ENCODE peak calls at places on chromosomes 11 and 22, in ten cellular contexts. U, K, M, Z, Y, E, J, C, I and N are unnamed samples. For H3K27me3, the result is how much of the 10 kb centered on the place peaks cover.

GRCh38 chr11:95095858-95096587 is 6.4 kb downstream of the ENDOD1 start:
- DNase-seq in E (no peak), C (no peak), Z (peak), M (no peak), U (peak), I (no peak), K (no peak), J (no peak), Y (no peak), N (no peak)

GRCh38 chr11:23903044-23903704 is 593.7 kb upstream of the LUZP2 start:
- DNase-seq in U (peak), E (no peak), J (no peak), M (no peak), C (no peak), Z (peak), K (no peak), Y (peak), I (peak), N (no peak)

GRCh38 chr11:6608726-6609501 is 3.1 kb downstream of the TAF10 start:
- DNase-seq in J (no peak), Y (no peak), U (no peak), E (no peak), M (no peak), I (no peak), K (no peak), C (no peak), Z (no peak), N (no peak)

GRCh38 chr22:44845796-44846720 is 93.7 kb downstream of the ARHGAP8 start:
- DNase-seq in M (no peak), U (no peak), Y (no peak), C (no peak), J (no peak), K (no peak), Z (no peak), I (no peak), E (no peak), N (no peak)

GRCh38 chr11:79329561-79329960 is 111.3 kb downstream of the TENM4 start:
- DNase-seq in K (no peak), I (no peak), U (no peak), J (no peak), E (no peak), Y (no peak), M (no peak), Z (no peak), C (no peak), N (no peak)

GRCh38 chr11:69293087-69293486 is 868 bp upstream of the MYEOV start:
- DNase-seq in I (no peak), Z (no peak), C (no peak), E (no peak), Y (no peak), M (no peak), J (no peak), K (peak), U (no peak), N (peak)

GRCh38 chr22:49404020-49404419 is 423.7 kb downstream of the BRD1 start:
- DNase-seq in K (no peak), Z (no peak), U (no peak), E (no peak), M (no peak), I (no peak), C (no peak), Y (no peak), J (no peak), N (no peak)

GRCh38 chr11:22577854-22578253 is 47.8 kb downstream of the FANCF start:
- DNase-seq in Z (no peak), J (no peak), Y (no peak), K (no peak), M (no peak), C (no peak), U (no peak), I (no peak), E (no peak), N (no peak)

GRCh38 chr11:8719260-8720190 is 36.9 kb downstream of the RPL27A start:
- DNase-seq in Y (no peak), J (peak), E (no peak), Z (peak), K (no peak), C (peak), M (peak), I (peak), U (peak), N (peak)

GRCh38 chr11:95512682-95513081 is 276.9 kb downstream of the FAM76B start:
- DNase-seq in I (peak), M (peak), C (peak), K (no peak), U (peak), Y (peak), E (no peak), J (peak), Z (peak), N (peak)

GRCh38 chr22:31952094-31952401 is 7.7 kb downstream of the YWHAH start:
- DNase-seq in I (no peak), M (no peak), C (no peak), J (no peak), U (no peak), Y (no peak), E (no peak), Z (no peak), K (no peak), N (no peak)

GRCh38 chr11:76686261-76687079 is 15.9 kb upstream of the LRRC32 start:
- DNase-seq in J (no peak), K (no peak), U (no peak), I (no peak), C (no peak), E (no peak), Z (no peak), Y (no peak), M (no peak), N (no peak)

GRCh38 chr22:24140357-24140756 is 40.9 kb upstream of the SUSD2 start:
- DNase-seq in K (no peak), C (no peak), I (no peak), J (no peak), U (no peak), Y (no peak), E (no peak), M (peak), Z (peak), N (no peak)

GRCh38 chr11:120746836-120747609 is 235.5 kb downstream of the GRIK4 start:
- DNase-seq in M (no peak), Z (no peak), I (no peak), K (no peak), J (no peak), E (no peak), C (no peak), U (peak), Y (no peak), N (no peak)

GRCh38 chr22:34776827-34777226 is 289.1 kb upstream of the ISX start:
- DNase-seq in E (no peak), K (no peak), Y (no peak), M (no peak), C (no peak), J (no peak), I (no peak), Z (no peak), U (peak), N (no peak)

GRCh38 chr22:46462726-46463371 is 74.6 kb downstream of the CELSR1 start:
- DNase-seq in I (peak), U (peak), J (no peak), M (no peak), C (peak), Y (no peak), K (no peak), E (no peak), Z (peak), N (no peak)

GRCh38 chr11:100629671-100630070 is 57.4 kb upstream of the ARHGAP42 start:
- DNase-seq in C (no peak), Z (no peak), U (peak), J (no peak), Y (no peak), I (no peak), E (no peak), K (no peak), M (no peak), N (no peak)

GRCh38 chr11:62340269-62340901 is 3.1 kb downstream of the ASRGL1 start:
- DNase-seq in Z (peak), K (peak), I (peak), Y (peak), M (peak), J (peak), C (peak), U (peak), E (peak), N (peak)

GRCh38 chr11:86804871-86805415 is 4.6 kb downstream of the PRSS23 start:
- DNase-seq in I (no peak), K (no peak), C (no peak), Y (no peak), Z (no peak), U (no peak), J (no peak), M (no peak), E (no peak), N (no peak)

GRCh38 chr22:29343313-29343805 is 27.9 kb upstream of the RASL10A start:
- DNase-seq in E (peak), J (no peak), M (peak), Z (peak), K (no peak), C (no peak), Y (no peak), U (no peak), I (no peak), N (peak)

GRCh38 chr22:16936625-16937024 is 71.4 kb downstream of the GAB4 start:
- DNase-seq in Y (no peak), K (no peak), M (no peak), U (no peak), J (no peak), I (no peak), E (no peak), C (no peak), Z (no peak), N (no peak)

GRCh38 chr11:72736452-72737069 is 15.6 kb downstream of the ARAP1 start:
- DNase-seq in Y (no peak), Z (peak), U (peak), J (peak), C (peak), M (no peak), E (no peak), K (no peak), I (no peak), N (peak)

GRCh38 chr22:27210111-27210739 is 552.8 kb downstream of the MIAT start:
- DNase-seq in J (no peak), I (no peak), C (no peak), Y (no peak), U (no peak), E (no peak), M (no peak), K (no peak), Z (no peak), N (no peak)

GRCh38 chr11:75800136-75800675 is 14.8 kb upstream of the UVRAG start:
- DNase-seq in M (no peak), U (no peak), E (no peak), I (no peak), Z (no peak), K (no peak), Y (no peak), J (no peak), C (no peak), N (no peak)

GRCh38 chr11:116771935-116772334 is 852 bp downstream of the BUD13 start:
- DNase-seq in Y (no peak), U (no peak), C (no peak), I (no peak), Z (no peak), M (no peak), E (no peak), J (no peak), K (no peak), N (no peak)

GRCh38 chr11:123430736-123431356 is 777 bp downstream of the GRAMD1B start:
- DNase-seq in Y (peak), U (peak), C (peak), J (peak), K (peak), I (peak), E (no peak), Z (peak), M (peak), N (peak)

GRCh38 chr11:1656061-1656441 is 26.5 kb downstream of the KRTAP5-5 start:
- DNase-seq in K (no peak), Z (no peak), J (no peak), Y (peak), I (no peak), C (no peak), U (no peak), E (no peak), M (no peak), N (no peak)

GRCh38 chr22:36081023-36081431 is 52.4 kb upstream of the RBFOX2 start:
- DNase-seq in Z (peak), K (no peak), Y (no peak), C (peak), I (peak), E (no peak), U (peak), J (no peak), M (no peak), N (no peak)

GRCh38 chr11:70397336-70397982 is 870 bp upstream of the CTTN start:
- DNase-seq in M (no peak), U (no peak), C (peak), Y (peak), K (no peak), E (peak), I (peak), J (no peak), Z (peak), N (no peak)

GRCh38 chr11:92843455-92843854 is 126.0 kb upstream of the MTNR1B start:
- DNase-seq in I (no peak), J (no peak), Y (no peak), C (no peak), E (no peak), M (no peak), U (peak), K (no peak), Z (no peak), N (no peak)

GRCh38 chr11:120413480-120413879 is 77.3 kb downstream of the ARHGEF12 start:
- DNase-seq in K (no peak), Y (no peak), E (no peak), Z (peak), I (no peak), J (no peak), U (peak), C (no peak), M (no peak), N (no peak)

GRCh38 chr11:86418929-86419328 is 44.2 kb downstream of the CCDC81 start:
- DNase-seq in Z (peak), M (no peak), J (no peak), C (no peak), U (peak), I (no peak), Y (no peak), E (no peak), K (no peak), N (no peak)

GRCh38 chr11:122046846-122047245 is 69.2 kb downstream of the BLID start:
- DNase-seq in U (no peak), C (no peak), I (no peak), E (no peak), Y (no peak), J (no peak), M (no peak), K (no peak), Z (peak), N (no peak)

GRCh38 chr22:27100323-27100722 is 442.9 kb downstream of the MIAT start:
- DNase-seq in J (no peak), Y (no peak), E (no peak), I (no peak), K (no peak), Z (no peak), U (no peak), C (no peak), M (no peak), N (no peak)

GRCh38 chr22:42688241-42688913 is 32.3 kb downstream of the A4GALT start:
- DNase-seq in M (peak), C (peak), I (peak), K (no peak), J (peak), Z (peak), E (peak), Y (peak), U (peak), N (peak)

GRCh38 chr11:73981051-73981805 is 1.4 kb downstream of the UCP2 start:
- DNase-seq in U (no peak), M (no peak), E (no peak), Y (peak), K (no peak), J (no peak), Z (no peak), C (no peak), I (no peak), N (no peak)
- H3K4me3 ChIP-seq in U (no peak), M (peak), E (peak), Y (peak), K (peak), J (peak), Z (no peak), C (no peak), I (no peak), N (no peak)

GRCh38 chr11:58636587-58636986 is 14.1 kb downstream of the CNTF start:
- DNase-seq in C (no peak), M (no peak), I (no peak), Z (no peak), E (no peak), U (no peak), Y (no peak), J (no peak), K (no peak), N (no peak)
- TF ChIP-seq CTCF in C (no peak), M (no peak), I (no peak), Z (no peak), E (no peak), U (no peak), Y (no peak), J (no peak), K (no peak), N (no peak)

GRCh38 chr11:133533205-133533604 is 904 bp upstream of the OPCML start:
- DNase-seq in I (no peak), U (no peak), E (no peak), K (no peak), M (no peak), J (no peak), Z (no peak), C (no peak), Y (no peak), N (no peak)
- H3K27me3 ChIP-seq in I (half or more), U (under half), E (under half), K (under half), M (under half), J (under half), Z (under half), C (under half), Y (under half), N (under half)

GRCh38 chr11:68167474-68167873 is 45.6 kb downstream of the KMT5B start:
- DNase-seq in I (no peak), K (no peak), M (no peak), Z (no peak), C (no peak), J (no peak), E (no peak), U (no peak), Y (no peak), N (no peak)

GRCh38 chr11:68166969-68167368 is 45.8 kb upstream of the CHKA start:
- DNase-seq in Z (no peak), K (no peak), M (no peak), I (no peak), C (no peak), U (no peak), Y (no peak), E (no peak), J (no peak), N (no peak)

GRCh38 chr11:68163691-68164090 is 42.5 kb upstream of the CHKA start:
- DNase-seq in K (no peak), I (no peak), Y (no peak), M (no peak), Z (no peak), U (no peak), E (no peak), C (no peak), J (no peak), N (no peak)

GRCh38 chr11:68164437-68164836 is 43.2 kb upstream of the CHKA start:
- DNase-seq in Z (peak), C (no peak), K (no peak), U (peak), J (no peak), E (no peak), M (no peak), Y (no peak), I (no peak), N (no peak)

DNA sequence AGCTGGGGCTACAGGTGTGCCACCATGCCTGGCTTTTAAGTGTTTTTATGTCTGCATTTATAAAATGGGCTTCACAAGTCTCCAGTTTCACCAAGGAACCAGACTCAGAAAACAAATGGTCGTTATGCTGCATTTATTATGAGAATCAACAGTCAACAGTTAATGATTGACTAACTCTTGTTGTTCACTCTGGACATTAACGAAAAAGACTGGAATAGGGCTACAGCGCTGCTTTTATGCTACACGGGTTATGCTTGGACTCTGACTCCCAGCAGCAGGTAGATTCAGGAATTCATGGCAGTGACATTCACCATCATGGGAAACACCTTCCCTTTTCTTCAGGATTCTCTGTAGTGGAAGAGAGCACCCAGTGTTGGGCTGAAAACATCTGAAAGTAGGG is 44.4 kb upstream of the CHKA start:
- DNase-seq in M (no peak), Y (no peak), J (no peak), C (no peak), U (no peak), I (no peak), K (no peak), E (no peak), Z (no peak), N (no peak)
- H3K4me3 ChIP-seq in M (no peak), Y (no peak), J (no peak), C (no peak), U (no peak), I (no peak), K (no peak), E (no peak), Z (no peak), N (no peak)

GRCh38 chr11:10488121-10488580 is 33.1 kb downstream of the AMPD3 start:
- DNase-seq in J (no peak), I (no peak), E (no peak), Z (peak), U (peak), C (no peak), M (no peak), K (peak), Y (no peak), N (no peak)
- TF ChIP-seq CTCF in J (no peak), I (no peak), E (no peak), Z (no peak), U (no peak), C (no peak), M (no peak), K (no peak), Y (no peak), N (no peak)

GRCh38 chr22:20949698-20950183 is 17.3 kb upstream of the AIFM3 start:
- DNase-seq in U (no peak), E (no peak), I (no peak), K (no peak), Y (no peak), M (no peak), Z (no peak), J (no peak), C (no peak), N (no peak)

GRCh38 chr22:20951932-20952380 is 15.1 kb upstream of the AIFM3 start:
- DNase-seq in E (no peak), Y (peak), M (no peak), K (peak), Z (no peak), C (no peak), U (no peak), J (no peak), I (peak), N (no peak)

GRCh38 chr22:20952544-20953341 is 14.3 kb upstream of the AIFM3 start:
- DNase-seq in E (no peak), J (no peak), U (no peak), Z (no peak), C (no peak), Y (no peak), K (peak), I (peak), M (no peak), N (no peak)

GRCh38 chr22:20953342-20953608 is 13.8 kb upstream of the AIFM3 start:
- DNase-seq in U (no peak), J (no peak), M (no peak), Z (no peak), K (no peak), E (no peak), C (no peak), I (peak), Y (no peak), N (no peak)

DNA sequence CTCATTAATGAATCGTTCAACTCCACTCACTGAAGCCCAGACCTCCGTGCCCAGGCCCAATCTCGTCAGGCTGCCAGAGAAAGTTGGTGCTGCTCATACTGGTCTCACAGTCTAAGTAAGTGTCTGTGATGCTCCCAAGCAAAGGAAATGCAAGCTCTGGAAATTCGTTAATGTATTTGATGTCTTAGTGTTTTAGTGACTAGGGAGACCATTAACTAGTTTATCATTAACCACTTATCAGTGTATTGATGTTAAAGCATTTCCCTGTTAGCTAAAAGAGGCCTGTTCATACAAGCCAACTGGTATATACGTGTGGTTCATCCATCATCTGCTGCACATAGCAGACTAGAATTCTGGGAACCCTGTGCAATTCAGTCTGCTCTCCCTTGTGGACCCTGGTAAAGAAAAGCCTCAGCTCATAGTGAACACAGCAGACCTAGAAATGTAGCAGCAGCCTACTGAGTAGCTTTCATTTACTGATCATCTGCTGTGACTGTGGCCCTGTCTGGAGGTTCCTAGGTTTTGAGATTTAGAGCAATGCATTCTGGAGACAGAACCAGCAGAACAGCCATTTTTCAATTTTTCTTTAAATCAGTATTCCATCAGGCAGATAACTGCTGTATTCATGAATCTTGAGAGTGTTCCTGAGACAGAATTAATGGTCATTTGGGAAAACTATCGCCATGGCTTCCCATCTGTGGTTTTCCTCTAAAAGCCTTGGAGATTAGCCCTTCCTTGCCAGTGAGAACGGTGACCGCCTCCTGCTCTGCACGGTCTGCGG is 15.7 kb upstream of the AIFM3 start:
- DNase-seq in I (no peak), K (peak), C (no peak), J (no peak), M (no peak), Y (no peak), U (no peak), Z (no peak), E (no peak), N (no peak)
- H3K27me3 ChIP-seq in I (under half), K (under half), C (under half), J (under half), M (under half), Y (under half), U (under half), Z (under half), E (under half), N (under half)